ENCODE peak calls at places on chromosomes 7 and 10, in four cellular contexts. J is body of pancreas, V is testis, B is neuronal stem cell. T is an unnamed sample.

GRCh38 chr7:4549681-4550080 is 132.4 kb upstream of the FOXK1 start:
- DNase-seq in B (no peak), V (peak; percentile 74), J (peak; percentile 19), T (peak; percentile 76)

GRCh38 chr10:102647433-102648268 is 3.4 kb downstream of the TRIM8 start:
- DNase-seq in V (no peak), J (no peak), B (no peak), T (peak; percentile 15)

GRCh38 chr10:100334762-100335161 is 4.7 kb upstream of the PKD2L1 start:
- DNase-seq in V (no peak), B (no peak), J (no peak), T (no peak)

GRCh38 chr10:124878457-124878739 is 63.5 kb upstream of the ZRANB1 start:
- DNase-seq in B (no peak), J (no peak), V (no peak), T (peak; percentile 73)

GRCh38 chr7:3835102-3835501 is 534.0 kb downstream of the SDK1 start:
- DNase-seq in B (no peak), V (no peak), J (no peak), T (no peak)

GRCh38 chr10:10432306-10433035 is 585.2 kb upstream of the CELF2 start:
- DNase-seq in J (no peak), V (no peak), B (no peak), T (no peak)

GRCh38 chr7:7830122-7830878 is 111.9 kb upstream of the RPA3 start:
- DNase-seq in V (no peak), J (peak; percentile 67), B (no peak), T (no peak)

GRCh38 chr10:104680467-104681401 is 39.6 kb downstream of the SORCS3 start:
- DNase-seq in B (peak; percentile 15), J (no peak), V (peak; percentile 57), T (no peak)

GRCh38 chr10:113142601-113143000 is 192.6 kb downstream of the TCF7L2 start:
- DNase-seq in J (no peak), V (no peak), B (no peak), T (no peak)

GRCh38 chr7:100154651-100155491 is 3.7 kb downstream of the TRAPPC14 start:
- DNase-seq in J (no peak), B (no peak), V (no peak), T (peak; percentile 58)

GRCh38 chr7:75985518-75986146 is 8.8 kb downstream of the TMEM120A start:
- DNase-seq in V (peak; percentile 86), J (peak; percentile 29), B (no peak), T (peak; percentile 81)

GRCh38 chr10:73039635-73040034 is 57.0 kb downstream of the P4HA1 start:
- DNase-seq in B (no peak), J (no peak), V (no peak), T (no peak)

GRCh38 chr7:63114371-63114985 is 884.2 kb upstream of the ZNF722 start:
- DNase-seq in J (no peak), V (peak; percentile 16), B (no peak), T (peak; percentile 47)

GRCh38 chr7:131225619-131226101 is 102.0 kb upstream of the MKLN1 start:
- DNase-seq in V (peak; percentile 52), B (no peak), J (peak; percentile 76), T (peak; percentile 83)

GRCh38 chr10:111077715-111078504 is 1.1 kb downstream of the ADRA2A start:
- DNase-seq in B (no peak), V (peak; percentile 23), J (peak; percentile 47), T (peak; percentile 65)

GRCh38 chr7:122847871-122848473 is 38.3 kb downstream of the CADPS2 start:
- DNase-seq in B (no peak), V (no peak), J (no peak), T (peak; percentile 20)

GRCh38 chr10:86961481-86962091 is 3.2 kb downstream of the SNCG start:
- DNase-seq in J (no peak), V (peak; percentile 10), B (no peak), T (peak; percentile 53)

GRCh38 chr10:125144693-125145623 is 15.4 kb downstream of the CTBP2 start:
- DNase-seq in B (no peak), J (peak; percentile 45), V (peak; percentile 69), T (peak; percentile 72)

GRCh38 chr10:46229144-46229563 is 57.6 kb upstream of the ANTXRL start:
- DNase-seq in J (no peak), B (peak; percentile 47), V (peak; percentile 28), T (no peak)

GRCh38 chr10:132535065-132535651 is 2.4 kb upstream of the INPP5A start:
- DNase-seq in J (peak; percentile 10), V (no peak), B (no peak), T (no peak)

GRCh38 chr7:54764861-54765260 is 5.8 kb upstream of the SEC61G start:
- DNase-seq in B (no peak), V (no peak), J (no peak), T (no peak)

GRCh38 chr7:147775564-147775963 is 815.0 kb upstream of the C7orf33 start:
- DNase-seq in V (no peak), J (no peak), B (no peak), T (no peak)

GRCh38 chr7:77331938-77332695 is 84.0 kb downstream of the GSAP start:
- DNase-seq in B (peak; percentile 63), V (peak; percentile 78), J (peak; percentile 50), T (peak; percentile 67)
- H3K4me1 ChIP-seq in B (peaks cover 4% of the 10 kb centered on the region), V (peaks cover 17% of the 10 kb centered on the region), J (no peaks in the 10 kb centered on the region), T (peaks cover 11% of the 10 kb centered on the region)

DNA sequence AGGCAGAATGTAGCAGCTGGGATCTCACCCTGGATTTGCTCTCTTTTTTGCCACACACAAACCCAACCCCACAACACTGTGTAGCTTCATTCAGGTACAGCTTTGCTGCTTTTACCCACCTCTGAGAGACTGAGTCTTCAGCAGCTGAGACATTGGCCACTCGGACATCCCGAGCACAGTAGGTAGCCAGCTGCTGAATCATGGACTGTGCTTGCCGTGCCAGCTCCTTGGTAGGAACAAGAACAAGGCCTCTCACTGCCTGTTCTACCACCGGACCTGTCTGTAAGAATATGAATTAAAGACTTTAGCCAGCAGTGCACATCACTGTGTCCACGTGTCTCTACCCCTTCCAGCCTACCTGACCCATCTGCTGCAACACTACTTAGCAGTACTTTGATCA is 937 bp downstream of the DDX56 start:
- DNase-seq in B (no peak), J (no peak), V (no peak), T (no peak)
- H3K4me1 ChIP-seq in B (peaks cover 9% of the 10 kb centered on the region), J (peaks cover 22% of the 10 kb centered on the region), V (peaks cover 17% of the 10 kb centered on the region), T (peaks cover 8% of the 10 kb centered on the region)

GRCh38 chr7:44449531-44449930 is 40.9 kb downstream of the NUDCD3 start:
- DNase-seq in B (no peak), J (no peak), V (no peak), T (no peak)
- H3K4me1 ChIP-seq in B (no peaks in the 10 kb centered on the region), J (no peaks in the 10 kb centered on the region), V (no peaks in the 10 kb centered on the region), T (peaks cover 14% of the 10 kb centered on the region)

GRCh38 chr10:80458263-80458625 is 4.1 kb downstream of the TSPAN14 start:
- DNase-seq in J (no peak), B (no peak), V (no peak), T (no peak)

GRCh38 chr10:80458638-80459037 is 4.5 kb downstream of the TSPAN14 start:
- DNase-seq in B (no peak), J (no peak), V (no peak), T (no peak)

GRCh38 chr10:80457554-80458262 is 3.6 kb downstream of the TSPAN14 start:
- DNase-seq in V (no peak), J (no peak), B (no peak), T (no peak)

GRCh38 chr10:80460399-80461207 is 6.5 kb downstream of the TSPAN14 start:
- DNase-seq in J (peak; percentile 96), B (no peak), V (peak; percentile 51), T (no peak)

GRCh38 chr10:80459047-80459865 is 5.1 kb downstream of the TSPAN14 start:
- DNase-seq in B (no peak), V (peak; percentile 62), J (no peak), T (peak; percentile 83)
- H3K4me1 ChIP-seq in B (peaks cover 58% of the 10 kb centered on the region), V (peaks cover 74% of the 10 kb centered on the region), J (peaks cover 91% of the 10 kb centered on the region), T (peaks cover 41% of the 10 kb centered on the region)

DNA sequence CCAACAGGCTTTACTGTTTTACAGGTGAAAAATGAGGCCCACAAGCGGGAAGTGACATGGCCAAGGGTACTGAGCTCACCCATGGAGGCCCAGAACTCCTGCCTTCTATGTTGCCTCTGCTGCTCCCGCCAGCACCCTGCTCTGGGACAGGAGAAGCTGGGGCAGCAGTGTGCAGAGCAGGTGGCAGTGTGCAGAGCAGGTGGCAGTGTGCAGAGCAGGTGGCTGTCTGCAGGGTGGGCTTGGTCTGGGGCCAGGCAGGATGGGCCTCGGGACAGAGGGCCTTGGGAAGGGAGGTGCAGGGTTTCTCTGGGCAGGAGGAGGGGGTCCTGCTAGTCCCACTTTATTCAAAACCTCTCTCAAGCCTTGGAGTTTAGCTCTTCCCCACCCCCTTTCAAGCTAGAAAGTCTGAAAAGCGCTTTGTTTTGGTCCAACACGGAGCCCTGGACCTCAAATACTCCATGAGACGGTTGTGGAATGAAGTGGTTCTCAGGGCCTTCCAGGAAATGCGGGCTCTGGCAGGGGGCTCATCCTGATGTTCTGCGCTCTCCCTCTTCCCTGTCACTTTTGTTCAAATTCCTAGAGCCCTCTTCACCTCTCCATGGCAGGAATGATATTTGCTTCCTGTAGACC is 26.8 kb downstream of the TSPAN15 start:
- DNase-seq in B (no peak), V (no peak), J (no peak), T (no peak)
- H3K4me1 ChIP-seq in B (no peaks in the 10 kb centered on the region), V (peaks cover 5% of the 10 kb centered on the region), J (peaks cover 25% of the 10 kb centered on the region), T (peaks cover 44% of the 10 kb centered on the region)

DNA sequence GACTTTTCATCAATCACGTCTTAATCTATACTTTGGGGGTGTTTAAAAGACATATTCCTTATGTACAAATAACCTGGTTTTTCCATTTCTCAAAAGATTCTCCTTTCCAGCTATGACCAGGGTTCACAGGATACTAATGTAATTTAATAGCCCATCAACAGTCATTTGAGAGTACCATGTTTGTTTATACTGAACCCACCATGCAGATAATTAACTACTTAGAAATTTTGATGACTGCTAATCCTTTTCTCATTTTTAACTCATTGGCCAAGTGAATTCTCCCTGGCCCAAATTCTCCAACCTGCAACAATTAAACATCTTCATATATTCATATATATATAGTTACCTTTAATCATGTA is 28.8 kb upstream of the KMT2E start:
- DNase-seq in V (no peak), J (no peak), B (no peak), T (no peak)
- H3K4me1 ChIP-seq in V (peaks cover 25% of the 10 kb centered on the region), J (peaks cover 55% of the 10 kb centered on the region), B (peaks cover 27% of the 10 kb centered on the region), T (peaks cover 6% of the 10 kb centered on the region)

GRCh38 chr7:22718911-22719420 is 8.0 kb upstream of the IL6 start:
- DNase-seq in J (no peak), B (no peak), V (no peak), T (no peak)
- H3K4me1 ChIP-seq in J (peaks cover 16% of the 10 kb centered on the region), B (peaks cover 3% of the 10 kb centered on the region), V (peaks cover 5% of the 10 kb centered on the region), T (peaks cover 13% of the 10 kb centered on the region)

DNA sequence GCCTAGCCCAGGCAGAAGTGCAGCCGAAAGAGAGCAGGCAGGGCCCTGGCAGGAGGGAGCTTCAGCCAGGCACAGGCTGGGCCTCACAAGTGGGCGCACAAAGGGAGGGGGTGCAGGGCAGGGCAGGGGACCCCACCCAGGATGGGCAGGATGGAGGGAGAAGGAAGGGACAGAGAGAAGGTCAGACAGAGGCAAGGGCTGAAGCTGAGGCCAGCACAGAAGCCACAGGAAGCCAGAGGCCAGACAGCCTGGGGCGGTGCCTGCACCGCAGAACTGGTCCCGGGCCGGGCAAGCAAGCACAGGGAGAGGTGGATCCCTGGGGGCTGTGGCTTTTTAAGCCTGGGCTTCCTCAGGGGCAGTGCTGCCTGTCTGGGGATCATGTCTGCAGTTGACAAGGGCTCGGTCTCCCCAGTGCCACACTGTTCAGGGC is 16.7 kb downstream of the NOS3 start:
- DNase-seq in J (peak; percentile 10), V (no peak), B (no peak), T (peak; percentile 66)
- H3K4me1 ChIP-seq in J (peaks cover 10% of the 10 kb centered on the region), V (peaks cover 4% of the 10 kb centered on the region), B (peaks cover 17% of the 10 kb centered on the region), T (no peaks in the 10 kb centered on the region)

T was measured in right cardiac atrium.